ENCODE peak calls at places on chromosomes 16 and 17, in five cellular contexts. Q is GOT3; D is fibroblast of villous mesenchyme; F is aorta; X is activated naive CD4-positive, alpha-beta T cell treated with anti-CD3 and anti-CD28 coated beads for 36 hours. C is an unnamed sample.

GRCh38 chr17:47837401-47838039 is 3.6 kb downstream of the SCRN2 start:
- DNase-seq in Q (no peak), X (no peak), D (no peak), F (no peak), C (no peak)

GRCh38 chr16:66935319-66936011 is at the start of gene CES2:
- DNase-seq in F (peak), D (peak), Q (no peak), X (no peak), C (no peak)

GRCh38 chr17:17922198-17922901 is 49.9 kb downstream of the TOM1L2 start:
- DNase-seq in D (peak), X (no peak), F (no peak), Q (no peak), C (no peak)

GRCh38 chr17:892958-893357 is 86.6 kb downstream of the NXN start:
- DNase-seq in Q (no peak), X (no peak), F (no peak), D (no peak), C (no peak)

GRCh38 chr17:62848334-62848733 is 40.2 kb upstream of the MARCHF10 start:
- DNase-seq in D (no peak), F (no peak), X (no peak), Q (no peak), C (no peak)

GRCh38 chr16:50878966-50879615 is 137.2 kb downstream of the CYLD start:
- DNase-seq in X (no peak), F (no peak), D (no peak), Q (no peak), C (no peak)

GRCh38 chr17:72404872-72405271 is 284.1 kb downstream of the SOX9 start:
- DNase-seq in Q (no peak), D (peak), F (no peak), X (no peak), C (no peak)

GRCh38 chr17:2011421-2012371 is 13.4 kb downstream of the RTN4RL1 start:
- DNase-seq in D (no peak), Q (no peak), X (no peak), F (no peak), C (no peak)

GRCh38 chr16:84844561-84845495 is 25.0 kb downstream of the CRISPLD2 start:
- DNase-seq in X (no peak), F (no peak), Q (no peak), D (peak), C (no peak)

GRCh38 chr17:69414408-69415274 is at the start of gene MAP2K6:
- DNase-seq in F (peak), D (peak), Q (peak), X (peak), C (peak)

GRCh38 chr17:53629188-53629587 is 193.5 kb upstream of the KIF2B start:
- DNase-seq in D (no peak), X (no peak), Q (no peak), F (no peak), C (no peak)

GRCh38 chr16:58655215-58655596 is 25.6 kb upstream of the CNOT1 start:
- DNase-seq in Q (no peak), X (no peak), D (no peak), F (no peak), C (no peak)

GRCh38 chr17:47279062-47279801 is 25.6 kb downstream of the ITGB3 start:
- DNase-seq in D (peak), Q (peak), F (peak), X (no peak), C (peak)

GRCh38 chr16:10681310-10682308 is 13.1 kb downstream of the TEKT5 start:
- DNase-seq in X (no peak), F (peak), D (no peak), Q (no peak), C (no peak)

GRCh38 chr17:79412110-79412509 is 198.7 kb downstream of the RBFOX3 start:
- DNase-seq in Q (no peak), X (no peak), F (no peak), D (no peak), C (no peak)

GRCh38 chr17:50381260-50381815 is 8.3 kb downstream of the EME1 start:
- DNase-seq in Q (no peak), D (no peak), F (no peak), X (no peak), C (no peak)

GRCh38 chr16:67535201-67535600 is 6.6 kb downstream of the RIPOR1 start:
- DNase-seq in F (no peak), Q (no peak), D (no peak), X (no peak), C (no peak)

GRCh38 chr17:45284176-45285140 is 22.6 kb upstream of the SPATA32 start:
- DNase-seq in X (peak), Q (no peak), F (no peak), D (no peak), C (peak)

GRCh38 chr17:19703776-19704371 is 12.5 kb downstream of the SLC47A2 start:
- DNase-seq in D (no peak), Q (no peak), F (peak), X (no peak), C (no peak)

GRCh38 chr16:68369697-68370096 is 58.9 kb downstream of the PRMT7 start:
- DNase-seq in D (no peak), Q (no peak), F (no peak), X (peak), C (peak)

GRCh38 chr16:77898671-77899211 is 110.4 kb downstream of the VAT1L start:
- DNase-seq in D (peak), Q (no peak), X (no peak), F (no peak), C (no peak)

GRCh38 chr17:77423589-77424451 is 283.1 kb downstream of the SEC14L1 start:
- DNase-seq in F (peak), X (no peak), D (peak), Q (peak), C (no peak)

GRCh38 chr17:4833941-4834501 is 881 bp downstream of the MINK1 start:
- DNase-seq in D (peak), F (no peak), X (peak), Q (no peak), C (peak)

GRCh38 chr17:83057397-83057761 is 22.0 kb upstream of the METRNL start:
- DNase-seq in Q (no peak), X (no peak), D (no peak), F (no peak), C (no peak)

GRCh38 chr16:804193-805048 is 3.9 kb upstream of the GNG13 start:
- DNase-seq in D (no peak), Q (no peak), X (no peak), F (no peak), C (no peak)

GRCh38 chr17:19362293-19363113 is at the start of gene B9D1:
- DNase-seq in Q (peak), X (peak), F (peak), D (peak), C (peak)

GRCh38 chr16:11379420-11379819 is 34.2 kb downstream of the RMI2 start:
- DNase-seq in D (no peak), X (peak), Q (peak), F (peak), C (peak)

GRCh38 chr17:46150216-46150963 is 42.8 kb downstream of the KANSL1 start:
- DNase-seq in D (no peak), Q (no peak), X (no peak), F (no peak), C (no peak)

GRCh38 chr17:37239690-37240344 is 136.0 kb upstream of the C17orf78 start:
- DNase-seq in Q (no peak), X (no peak), F (no peak), D (peak), C (peak)

GRCh38 chr17:73234746-73235145 is 26.9 kb downstream of the CPSF4L start:
- DNase-seq in X (no peak), D (no peak), Q (no peak), F (no peak), C (no peak)

GRCh38 chr17:57174591-57174990 is 81.7 kb upstream of the MSI2 start:
- DNase-seq in F (no peak), Q (no peak), X (no peak), D (no peak), C (peak)

GRCh38 chr17:60311936-60312335 is 80.0 kb downstream of the USP32 start:
- DNase-seq in D (no peak), Q (no peak), X (no peak), F (no peak), C (no peak)

GRCh38 chr17:74599023-74599399 is 6.9 kb upstream of the CD300LD start:
- DNase-seq in Q (no peak), F (no peak), D (no peak), X (no peak), C (no peak)

GRCh38 chr17:39938140-39938869 is 10.8 kb downstream of the LRRC3C start:
- DNase-seq in X (no peak), D (no peak), F (no peak), Q (no peak), C (peak)

GRCh38 chr16:88305176-88305575 is 77.6 kb upstream of the ZNF469 start:
- DNase-seq in D (no peak), X (no peak), Q (no peak), F (no peak), C (no peak)

GRCh38 chr17:27848941-27849340 is 44.2 kb downstream of the LYRM9 start:
- DNase-seq in F (no peak), Q (no peak), D (no peak), X (no peak), C (no peak)